ENCODE peak calls at places on chromosomes 1 and 21, in eight cellular contexts. O, M, D, E, K, S, Q and Z are unnamed samples.
A peak's percentile ranks its signal among the peaks of the same experiment; 100 is the strongest.

GRCh38 chr1:207885129-207886032 is 25.5 kb downstream of the CD34 start:
- DNase-seq in S (no peak), O (peak; percentile 63), Q (peak; percentile 82), D (peak; percentile 85), M (peak; percentile 83), K (peak; percentile 70), E (peak; percentile 70), Z (peak; percentile 92)

GRCh38 chr21:45441431-45442255 is 36.7 kb downstream of the COL18A1 start:
- DNase-seq in S (no peak), M (no peak), Q (no peak), E (no peak), D (no peak), K (no peak), O (no peak), Z (no peak)

GRCh38 chr1:47196622-47197021 is 6.8 kb upstream of the PDZK1IP1 start:
- DNase-seq in M (no peak), O (no peak), S (no peak), E (no peak), D (no peak), Q (no peak), K (no peak), Z (no peak)

GRCh38 chr1:74964508-74964907 is 169.7 kb upstream of the LHX8 start:
- DNase-seq in E (no peak), M (no peak), Q (peak; percentile 56), O (no peak), S (no peak), K (no peak), D (no peak), Z (no peak)

GRCh38 chr21:42227909-42228708 is 9.2 kb downstream of the ABCG1 start:
- DNase-seq in E (peak; percentile 39), K (no peak), M (peak; percentile 91), S (peak; percentile 85), Q (peak; percentile 45), O (peak; percentile 64), D (peak; percentile 78), Z (peak; percentile 68)

GRCh38 chr1:14970115-14970798 is 183.3 kb upstream of the TMEM51 start:
- DNase-seq in M (peak; percentile 87), E (peak; percentile 72), O (peak; percentile 76), S (no peak), Q (peak; percentile 69), D (peak; percentile 52), K (no peak), Z (peak; percentile 92)

GRCh38 chr1:36446261-36446660 is 4.0 kb downstream of the OSCP1 start:
- DNase-seq in O (no peak), E (peak; percentile 34), M (no peak), Q (peak; percentile 59), K (peak; percentile 63), S (no peak), D (no peak), Z (peak; percentile 76)

GRCh38 chr21:35014302-35015044 is 34.6 kb downstream of the RUNX1 start:
- DNase-seq in D (no peak), Q (no peak), E (no peak), S (no peak), K (no peak), M (peak; percentile 33), O (no peak), Z (peak; percentile 34)

GRCh38 chr1:38589036-38589435 is 270.5 kb downstream of the RRAGC start:
- DNase-seq in E (no peak), M (no peak), Q (no peak), O (no peak), D (no peak), S (no peak), K (no peak), Z (no peak)

GRCh38 chr1:169529068-169529642 is 43.4 kb upstream of the SLC19A2 start:
- DNase-seq in D (no peak), S (no peak), Q (no peak), E (no peak), K (peak; percentile 52), M (no peak), O (peak; percentile 85), Z (no peak)

GRCh38 chr21:33968082-33968997 is 52.7 kb upstream of the ATP5PO start:
- DNase-seq in D (peak; percentile 55), M (peak; percentile 64), Q (no peak), K (peak; percentile 59), S (no peak), E (peak; percentile 41), O (no peak), Z (peak; percentile 68)

GRCh38 chr1:21651214-21652042 is 17.7 kb downstream of the RAP1GAP start:
- DNase-seq in D (no peak), S (no peak), K (no peak), M (no peak), E (no peak), O (no peak), Q (peak; percentile 96), Z (peak; percentile 92)

GRCh38 chr1:153750026-153750995 is 22.5 kb downstream of the INTS3 start:
- DNase-seq in S (no peak), Q (no peak), M (no peak), E (no peak), O (no peak), K (no peak), D (no peak), Z (no peak)

GRCh38 chr1:182227864-182228547 is 163.6 kb downstream of the GLUL start:
- DNase-seq in D (no peak), O (no peak), S (no peak), E (no peak), M (no peak), Q (no peak), K (no peak), Z (no peak)

GRCh38 chr21:35737899-35738341 is 322.4 kb downstream of the SETD4 start:
- DNase-seq in D (no peak), E (no peak), O (no peak), K (no peak), Q (no peak), M (no peak), S (no peak), Z (no peak)

GRCh38 chr1:39509360-39510009 is 18.0 kb downstream of the BMP8A start:
- DNase-seq in S (peak; percentile 54), D (no peak), E (no peak), M (peak; percentile 38), O (no peak), Q (no peak), K (no peak), Z (no peak)

GRCh38 chr21:38643404-38644023 is 145.2 kb upstream of the ERG start:
- DNase-seq in E (no peak), O (no peak), M (no peak), S (no peak), Q (no peak), D (no peak), K (no peak), Z (no peak)

GRCh38 chr1:78070758-78071157 is 25.0 kb downstream of the GIPC2 start:
- DNase-seq in O (no peak), Q (no peak), E (no peak), K (no peak), M (peak; percentile 94), D (peak; percentile 21), S (no peak), Z (no peak)

DNA sequence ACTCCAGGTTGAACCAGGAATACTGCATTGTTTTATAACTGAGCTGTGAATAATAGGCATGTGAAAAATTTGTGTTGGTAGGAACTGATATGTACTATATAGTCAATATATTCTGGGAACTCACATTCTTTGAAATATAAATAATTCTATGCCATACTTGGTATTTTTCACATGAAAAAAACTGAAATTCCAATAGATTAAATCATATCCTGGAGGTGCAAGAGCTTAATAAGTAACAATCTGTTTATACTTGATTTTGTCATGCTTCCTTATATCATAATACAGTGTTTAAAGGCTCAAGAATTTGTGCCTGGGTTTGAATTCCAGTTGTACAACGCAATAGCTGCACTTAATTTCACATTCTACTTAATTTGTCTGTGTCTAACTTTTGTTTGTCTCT is 387.0 kb downstream of the USP25 start:
- DNase-seq in S (no peak), D (no peak), E (no peak), O (no peak), M (peak; percentile 77), K (no peak), Q (no peak), Z (no peak)
- TF ChIP-seq RAD21 in S (no peak), D (no peak), E (no peak), O (no peak), M (no peak), K (no peak), Q (no peak), Z (no peak)

DNA sequence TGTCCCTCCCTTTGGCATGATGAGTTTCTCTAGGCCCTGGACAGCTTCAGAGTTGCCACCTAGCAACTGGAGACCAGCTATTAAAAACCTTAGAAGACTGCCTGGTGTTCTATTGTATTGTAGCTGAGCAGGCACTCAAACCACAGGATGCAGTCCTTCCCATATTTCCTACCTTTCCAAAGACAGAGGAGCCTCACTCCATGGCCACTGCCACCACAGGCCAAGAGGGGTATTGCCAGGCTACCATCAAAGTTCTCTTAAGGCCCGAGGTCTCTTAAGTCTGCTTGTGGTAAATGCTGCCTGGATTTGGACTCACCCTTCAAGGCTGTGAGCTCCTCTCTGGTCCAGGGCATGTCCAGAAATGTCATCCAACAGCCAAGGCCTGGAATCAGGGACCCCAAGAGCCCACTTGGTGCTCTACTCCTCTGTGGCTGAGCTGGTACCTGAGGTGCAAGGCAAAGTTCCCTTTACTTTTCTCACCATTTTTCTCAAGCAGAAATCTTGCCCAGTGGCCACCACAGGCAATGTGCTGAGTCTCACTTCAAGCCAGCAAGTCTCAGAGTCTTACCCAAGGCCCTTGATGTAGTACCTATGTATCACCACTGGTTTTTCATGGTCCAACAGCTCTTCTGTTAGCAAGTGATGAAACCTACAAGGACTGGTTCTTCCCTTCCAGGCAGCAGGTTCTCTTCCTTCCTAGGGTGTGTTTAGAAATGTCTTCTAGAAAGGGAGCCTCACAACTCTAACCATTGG is 269.4 kb downstream of the AMY1C start:
- DNase-seq in S (no peak), M (no peak), Q (no peak), E (no peak), O (no peak), K (no peak), D (no peak), Z (no peak)
- TF ChIP-seq RAD21 in S (no peak), M (no peak), Q (no peak), E (no peak), O (no peak), K (no peak), D (no peak), Z (no peak)

GRCh38 chr1:66278260-66279046 is 255.5 kb upstream of the SGIP1 start:
- DNase-seq in D (no peak), K (no peak), O (no peak), E (no peak), S (peak; percentile 42), Q (no peak), M (no peak), Z (no peak)

GRCh38 chr1:66275083-66275482 is 258.9 kb upstream of the SGIP1 start:
- DNase-seq in E (no peak), Q (no peak), D (no peak), S (no peak), K (no peak), M (no peak), O (no peak), Z (no peak)

GRCh38 chr1:66274634-66275033 is 259.3 kb upstream of the SGIP1 start:
- DNase-seq in M (peak; percentile 80), D (no peak), Q (no peak), E (no peak), S (no peak), K (no peak), O (no peak), Z (no peak)

GRCh38 chr1:66275601-66276023 is 258.3 kb upstream of the SGIP1 start:
- DNase-seq in D (no peak), S (no peak), E (no peak), Q (no peak), M (no peak), O (no peak), K (no peak), Z (no peak)

GRCh38 chr1:66276229-66276628 is 257.7 kb upstream of the SGIP1 start:
- DNase-seq in S (peak; percentile 57), D (no peak), M (no peak), O (no peak), Q (no peak), K (no peak), E (no peak), Z (no peak)
- TF ChIP-seq RAD21 in S (no peak), D (no peak), M (no peak), O (no peak), Q (no peak), K (no peak), E (no peak), Z (no peak)

GRCh38 chr1:246580497-246581047 is 14.3 kb downstream of the CNST start:
- DNase-seq in Q (no peak), K (no peak), M (no peak), E (no peak), S (no peak), O (no peak), D (no peak), Z (no peak)
- TF ChIP-seq RAD21 in Q (no peak), K (no peak), M (no peak), E (no peak), S (no peak), O (no peak), D (no peak), Z (no peak)